ENCODE peak calls at places on chromosomes 12 and 14, in eight cellular contexts. L, B, F, D, H, J, R and Q are unnamed samples.

GRCh38 chr12:77560714-77561113 is 270.0 kb upstream of the NAV3 start:
- DNase-seq in L (no peak), B (no peak), F (no peak), D (no peak), H (no peak), J (no peak), R (no peak), Q (no peak)

GRCh38 chr14:61671086-61671485 is 24.2 kb upstream of the HIF1A start:
- DNase-seq in L (peak; percentile 37), B (no peak), F (no peak), D (no peak), H (no peak), J (no peak), R (no peak), Q (no peak)

GRCh38 chr14:86942939-86943338 is 1050.0 kb downstream of the GALC start:
- DNase-seq in L (no peak), B (no peak), F (no peak), D (no peak), H (no peak), J (no peak), R (no peak), Q (no peak)

GRCh38 chr12:95607642-95608041 is 56.4 kb upstream of the USP44 start:
- DNase-seq in L (no peak), B (no peak), F (no peak), D (no peak), H (no peak), J (no peak), R (no peak), Q (no peak)

GRCh38 chr14:51176819-51177218 is 63.2 kb upstream of the TMX1 start:
- DNase-seq in L (no peak), B (no peak), F (no peak), D (no peak), H (peak; percentile 30), J (no peak), R (no peak), Q (no peak)

GRCh38 chr12:39824505-39825198 is 205.0 kb upstream of the ABCD2 start:
- DNase-seq in L (no peak), B (no peak), F (no peak), D (no peak), H (peak; percentile 35), J (no peak), R (no peak), Q (no peak)

GRCh38 chr12:120692524-120693033 is 5.6 kb downstream of the MLEC start:
- DNase-seq in L (no peak), B (no peak), F (no peak), D (no peak), H (peak; percentile 51), J (no peak), R (no peak), Q (no peak)

GRCh38 chr14:80609055-80609454 is 332.5 kb downstream of the CEP128 start:
- DNase-seq in L (no peak), B (no peak), F (no peak), D (no peak), H (no peak), J (no peak), R (no peak), Q (no peak)

GRCh38 chr14:71714225-71714624 is 218.0 kb upstream of the RGS6 start:
- DNase-seq in L (no peak), B (no peak), F (no peak), D (peak; percentile 63), H (peak; percentile 91), J (no peak), R (no peak), Q (no peak)

GRCh38 chr12:48602192-48602989 is 32.5 kb upstream of the LALBA start:
- DNase-seq in L (no peak), B (no peak), F (no peak), D (no peak), H (peak; percentile 41), J (no peak), R (no peak), Q (no peak)

GRCh38 chr14:91889477-91890211 is 22.3 kb upstream of the TC2N start:
- DNase-seq in L (no peak), B (peak; percentile 86), F (no peak), D (no peak), H (no peak), J (no peak), R (peak; percentile 50), Q (no peak)

GRCh38 chr14:93269341-93270068 is 62.4 kb downstream of the UBR7 start:
- DNase-seq in L (peak; percentile 4), B (no peak), F (no peak), D (peak; percentile 19), H (peak; percentile 92), J (no peak), R (no peak), Q (peak; percentile 17)

GRCh38 chr12:77133566-77133965 is 68.2 kb upstream of the E2F7 start:
- DNase-seq in L (no peak), B (peak; percentile 71), F (no peak), D (no peak), H (peak; percentile 65), J (no peak), R (peak; percentile 19), Q (no peak)

GRCh38 chr12:96720363-96720705 is 186.7 kb upstream of the NEDD1 start:
- DNase-seq in L (no peak), B (peak; percentile 37), F (no peak), D (no peak), H (peak; percentile 1), J (no peak), R (no peak), Q (no peak)

GRCh38 chr12:7091660-7092228 is 501 bp downstream of the C1R start:
- DNase-seq in L (no peak), B (peak; percentile 86), F (peak; percentile 69), D (peak; percentile 62), H (no peak), J (no peak), R (peak; percentile 50), Q (no peak)

GRCh38 chr12:107236824-107237467 is 143.6 kb upstream of the CRY1 start:
- DNase-seq in L (no peak), B (no peak), F (no peak), D (no peak), H (no peak), J (no peak), R (no peak), Q (no peak)

GRCh38 chr12:65408448-65408847 is 130.0 kb downstream of the MSRB3 start:
- DNase-seq in L (no peak), B (no peak), F (no peak), D (no peak), H (no peak), J (no peak), R (no peak), Q (no peak)

GRCh38 chr12:52202361-52203078 is 10.7 kb upstream of the KRT80 start:
- DNase-seq in L (peak; percentile 10), B (no peak), F (no peak), D (peak; percentile 84), H (no peak), J (peak; percentile 65), R (no peak), Q (no peak)
- H3K4me3 ChIP-seq in L (no peak overlapping the region), B (no peak overlapping the region), F (no peak overlapping the region), D (peak overlapping the region; percentile 56), H (no peak overlapping the region), J (no peak overlapping the region), R (no peak overlapping the region), Q (peak overlapping the region; percentile 15)

GRCh38 chr14:39108791-39109190 is 5.3 kb upstream of the GEMIN2 start:
- DNase-seq in L (no peak), B (no peak), F (no peak), D (no peak), H (no peak), J (no peak), R (no peak), Q (no peak)
- H3K4me3 ChIP-seq in L (no peak overlapping the region), B (no peak overlapping the region), F (no peak overlapping the region), D (no peak overlapping the region), H (no peak overlapping the region), J (no peak overlapping the region), R (no peak overlapping the region), Q (no peak overlapping the region)

DNA sequence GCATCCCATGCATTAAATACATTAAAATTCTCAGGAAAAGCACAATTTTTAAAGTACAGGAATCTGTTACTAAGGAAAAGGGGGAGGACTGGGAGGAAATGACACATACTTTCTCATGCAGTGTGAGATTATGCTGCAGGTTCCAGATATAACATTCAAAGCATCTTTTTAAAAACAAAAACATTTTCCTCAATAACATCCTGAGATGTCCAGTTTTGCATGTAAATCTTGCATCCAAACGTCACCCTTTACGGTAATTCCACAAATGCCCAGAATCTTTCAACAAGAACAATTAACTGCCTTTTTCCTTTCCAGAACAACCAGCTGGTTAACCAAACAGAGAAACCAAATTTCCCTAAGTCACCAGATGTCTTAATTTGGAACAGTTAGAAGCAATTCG is 26.7 kb downstream of the WDR89 start:
- DNase-seq in L (no peak), B (no peak), F (no peak), D (no peak), H (peak; percentile 86), J (no peak), R (no peak), Q (peak; percentile 16)
- H3K4me3 ChIP-seq in L (no peak overlapping the region), B (no peak overlapping the region), F (no peak overlapping the region), D (no peak overlapping the region), H (no peak overlapping the region), J (no peak overlapping the region), R (no peak overlapping the region), Q (no peak overlapping the region)

GRCh38 chr14:21070083-21070609 is at the start of gene ARHGEF40:
- DNase-seq in L (no peak), B (peak; percentile 91), F (peak; percentile 86), D (peak; percentile 92), H (no peak), J (peak; percentile 85), R (peak; percentile 81), Q (no peak)

GRCh38 chr14:21066882-21067502 is 3.1 kb upstream of the ARHGEF40 start:
- DNase-seq in L (no peak), B (no peak), F (no peak), D (peak; percentile 76), H (no peak), J (no peak), R (no peak), Q (no peak)

GRCh38 chr14:21070610-21071224 is 613 bp downstream of the ARHGEF40 start:
- DNase-seq in L (no peak), B (peak; percentile 80), F (peak; percentile 66), D (peak; percentile 96), H (peak; percentile 66), J (peak; percentile 79), R (peak; percentile 63), Q (no peak)

GRCh38 chr14:21069388-21070082 is 569 bp upstream of the ARHGEF40 start:
- DNase-seq in L (no peak), B (peak; percentile 82), F (no peak), D (peak; percentile 88), H (no peak), J (no peak), R (peak; percentile 45), Q (no peak)

DNA sequence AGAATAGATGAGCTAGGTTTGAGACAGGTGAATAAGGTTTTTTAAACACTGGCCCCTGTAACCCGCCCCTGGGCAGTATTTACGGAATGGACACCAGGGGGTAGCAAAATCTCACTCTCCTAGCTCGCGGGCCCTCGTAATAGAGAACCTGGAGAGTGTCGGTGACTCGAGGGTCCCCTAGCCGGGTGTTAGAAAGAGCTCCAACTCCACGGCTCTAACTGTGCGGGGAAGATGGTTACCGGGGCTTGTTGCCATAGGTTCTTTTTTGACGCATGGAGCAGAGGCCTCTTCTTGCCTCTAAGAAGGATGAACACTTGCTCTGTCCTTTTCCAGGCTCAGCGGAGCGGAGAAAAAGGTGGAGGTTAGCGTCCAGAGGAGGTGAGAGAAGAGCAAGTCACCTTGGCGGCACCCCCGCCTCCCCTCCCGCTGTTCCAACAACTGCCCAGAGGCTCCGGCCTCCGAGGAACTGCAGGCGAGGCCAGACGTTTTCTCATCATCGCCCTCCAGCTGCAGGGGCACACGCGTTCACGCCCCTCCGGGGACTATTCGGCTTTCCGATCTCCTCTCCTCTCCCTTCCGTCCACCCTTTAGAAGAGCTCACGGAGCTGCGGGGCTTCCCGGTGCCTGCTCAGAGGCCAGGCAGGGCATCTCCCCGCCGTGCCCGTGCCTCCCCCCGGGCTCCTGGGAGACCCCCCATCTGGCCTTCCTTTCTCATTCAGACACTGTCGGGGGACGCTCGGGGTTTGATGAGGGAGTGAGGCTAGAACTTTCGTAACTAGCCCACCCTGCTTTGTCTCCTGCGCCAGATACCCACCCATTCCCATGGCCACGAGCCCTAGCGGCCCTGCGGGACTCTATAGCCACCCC is 1.4 kb upstream of the ARHGEF40 start:
- DNase-seq in L (no peak), B (peak; percentile 79), F (peak; percentile 76), D (peak; percentile 88), H (peak; percentile 63), J (peak; percentile 77), R (peak; percentile 38), Q (no peak)
- H3K4me3 ChIP-seq in L (no peak overlapping the region), B (peak overlapping the region; percentile 70), F (peak overlapping the region; percentile 83), D (peak overlapping the region; percentile 76), H (peak overlapping the region; percentile 56), J (peak overlapping the region; percentile 77), R (peak overlapping the region; percentile 80), Q (peak overlapping the region; percentile 81)